ENCODE peak calls at places on chromosomes 16 and 17, in seven cellular contexts. One of them, this sample, is unnamed.

GRCh38 chr16:57617604-57618111 is 10.8 kb upstream of the ADGRG1 start:
- DNase-seq in AG04450: no peak
- DNase-seq in NCI-H2029 treated with DMSO at 0.1 percent for 48 hours: no peak
- DNase-seq in activated CD4-positive, alpha-beta T cell treated with anti-CD3 and anti-CD28 coated beads, Interleukin-2, amount 10 ng/mL, durations not matched to agents 7 days and 5 days: no peak
- DNase-seq in NCI-H1436: no peak
- DNase-seq in activated T-helper 1 cell treated with anti-CD3 and anti-CD28 coated beads, Interleukin-2, amount 50 U/mL, for 16 hours: no peak
- DNase-seq in hepatic stellate cell: no peak
- DNase-seq in this sample: no peak

GRCh38 chr17:6413073-6413472 is 21.8 kb downstream of the AIPL1 start:
- DNase-seq in AG04450: no peak
- DNase-seq in NCI-H2029 treated with DMSO at 0.1 percent for 48 hours: peak
- DNase-seq in activated CD4-positive, alpha-beta T cell treated with anti-CD3 and anti-CD28 coated beads, Interleukin-2, amount 10 ng/mL, durations not matched to agents 7 days and 5 days: no peak
- DNase-seq in NCI-H1436: peak
- DNase-seq in activated T-helper 1 cell treated with anti-CD3 and anti-CD28 coated beads, Interleukin-2, amount 50 U/mL, for 16 hours: no peak
- DNase-seq in hepatic stellate cell: peak
- DNase-seq in this sample: no peak

GRCh38 chr16:68100504-68100903 is 15.3 kb downstream of the NFATC3 start:
- DNase-seq in AG04450: no peak
- DNase-seq in NCI-H2029 treated with DMSO at 0.1 percent for 48 hours: no peak
- DNase-seq in activated CD4-positive, alpha-beta T cell treated with anti-CD3 and anti-CD28 coated beads, Interleukin-2, amount 10 ng/mL, durations not matched to agents 7 days and 5 days: no peak
- DNase-seq in NCI-H1436: no peak
- DNase-seq in activated T-helper 1 cell treated with anti-CD3 and anti-CD28 coated beads, Interleukin-2, amount 50 U/mL, for 16 hours: no peak
- DNase-seq in hepatic stellate cell: no peak
- DNase-seq in this sample: no peak

GRCh38 chr17:61966201-61966600 is 38.4 kb upstream of the INTS2 start:
- DNase-seq in AG04450: no peak
- DNase-seq in NCI-H2029 treated with DMSO at 0.1 percent for 48 hours: no peak
- DNase-seq in activated CD4-positive, alpha-beta T cell treated with anti-CD3 and anti-CD28 coated beads, Interleukin-2, amount 10 ng/mL, durations not matched to agents 7 days and 5 days: no peak
- DNase-seq in NCI-H1436: no peak
- DNase-seq in activated T-helper 1 cell treated with anti-CD3 and anti-CD28 coated beads, Interleukin-2, amount 50 U/mL, for 16 hours: no peak
- DNase-seq in hepatic stellate cell: no peak
- DNase-seq in this sample: no peak

GRCh38 chr16:89426736-89427525 is 63.4 kb downstream of the ANKRD11 start:
- DNase-seq in AG04450: no peak
- DNase-seq in NCI-H2029 treated with DMSO at 0.1 percent for 48 hours: no peak
- DNase-seq in activated CD4-positive, alpha-beta T cell treated with anti-CD3 and anti-CD28 coated beads, Interleukin-2, amount 10 ng/mL, durations not matched to agents 7 days and 5 days: no peak
- DNase-seq in NCI-H1436: no peak
- DNase-seq in activated T-helper 1 cell treated with anti-CD3 and anti-CD28 coated beads, Interleukin-2, amount 50 U/mL, for 16 hours: no peak
- DNase-seq in hepatic stellate cell: no peak
- DNase-seq in this sample: no peak

GRCh38 chr17:81128774-81129173 is 36.5 kb upstream of the PVALEF start:
- DNase-seq in AG04450: no peak
- DNase-seq in NCI-H2029 treated with DMSO at 0.1 percent for 48 hours: no peak
- DNase-seq in activated CD4-positive, alpha-beta T cell treated with anti-CD3 and anti-CD28 coated beads, Interleukin-2, amount 10 ng/mL, durations not matched to agents 7 days and 5 days: no peak
- DNase-seq in NCI-H1436: no peak
- DNase-seq in activated T-helper 1 cell treated with anti-CD3 and anti-CD28 coated beads, Interleukin-2, amount 50 U/mL, for 16 hours: no peak
- DNase-seq in hepatic stellate cell: no peak
- DNase-seq in this sample: no peak

GRCh38 chr16:17836868-17837602 is 366.3 kb upstream of the XYLT1 start:
- DNase-seq in AG04450: peak
- DNase-seq in NCI-H2029 treated with DMSO at 0.1 percent for 48 hours: no peak
- DNase-seq in activated CD4-positive, alpha-beta T cell treated with anti-CD3 and anti-CD28 coated beads, Interleukin-2, amount 10 ng/mL, durations not matched to agents 7 days and 5 days: no peak
- DNase-seq in NCI-H1436: no peak
- DNase-seq in activated T-helper 1 cell treated with anti-CD3 and anti-CD28 coated beads, Interleukin-2, amount 50 U/mL, for 16 hours: no peak
- DNase-seq in hepatic stellate cell: no peak
- DNase-seq in this sample: no peak

GRCh38 chr16:59905628-59906027 is 1171.5 kb upstream of the GOT2 start:
- DNase-seq in AG04450: no peak
- DNase-seq in NCI-H2029 treated with DMSO at 0.1 percent for 48 hours: no peak
- DNase-seq in activated CD4-positive, alpha-beta T cell treated with anti-CD3 and anti-CD28 coated beads, Interleukin-2, amount 10 ng/mL, durations not matched to agents 7 days and 5 days: no peak
- DNase-seq in NCI-H1436: no peak
- DNase-seq in activated T-helper 1 cell treated with anti-CD3 and anti-CD28 coated beads, Interleukin-2, amount 50 U/mL, for 16 hours: no peak
- DNase-seq in hepatic stellate cell: no peak
- DNase-seq in this sample: no peak

GRCh38 chr17:81647640-81648012 is 8.7 kb downstream of the PDE6G start:
- DNase-seq in AG04450: no peak
- DNase-seq in NCI-H2029 treated with DMSO at 0.1 percent for 48 hours: no peak
- DNase-seq in activated CD4-positive, alpha-beta T cell treated with anti-CD3 and anti-CD28 coated beads, Interleukin-2, amount 10 ng/mL, durations not matched to agents 7 days and 5 days: no peak
- DNase-seq in NCI-H1436: no peak
- DNase-seq in activated T-helper 1 cell treated with anti-CD3 and anti-CD28 coated beads, Interleukin-2, amount 50 U/mL, for 16 hours: no peak
- DNase-seq in hepatic stellate cell: no peak
- DNase-seq in this sample: no peak

GRCh38 chr16:89452241-89452640 is 38.1 kb downstream of the ANKRD11 start:
- DNase-seq in AG04450: no peak
- DNase-seq in NCI-H2029 treated with DMSO at 0.1 percent for 48 hours: no peak
- DNase-seq in activated CD4-positive, alpha-beta T cell treated with anti-CD3 and anti-CD28 coated beads, Interleukin-2, amount 10 ng/mL, durations not matched to agents 7 days and 5 days: no peak
- DNase-seq in NCI-H1436: no peak
- DNase-seq in activated T-helper 1 cell treated with anti-CD3 and anti-CD28 coated beads, Interleukin-2, amount 50 U/mL, for 16 hours: no peak
- DNase-seq in hepatic stellate cell: no peak
- DNase-seq in this sample: no peak

GRCh38 chr16:86572041-86572521 is 5.5 kb downstream of the FOXC2 start:
- DNase-seq in AG04450: no peak
- DNase-seq in NCI-H2029 treated with DMSO at 0.1 percent for 48 hours: no peak
- DNase-seq in activated CD4-positive, alpha-beta T cell treated with anti-CD3 and anti-CD28 coated beads, Interleukin-2, amount 10 ng/mL, durations not matched to agents 7 days and 5 days: no peak
- DNase-seq in NCI-H1436: no peak
- DNase-seq in activated T-helper 1 cell treated with anti-CD3 and anti-CD28 coated beads, Interleukin-2, amount 50 U/mL, for 16 hours: no peak
- DNase-seq in hepatic stellate cell: no peak
- DNase-seq in this sample: no peak

GRCh38 chr16:49644143-49644460 is 211.8 kb downstream of the ZNF423 start:
- DNase-seq in AG04450: no peak
- DNase-seq in NCI-H2029 treated with DMSO at 0.1 percent for 48 hours: no peak
- DNase-seq in activated CD4-positive, alpha-beta T cell treated with anti-CD3 and anti-CD28 coated beads, Interleukin-2, amount 10 ng/mL, durations not matched to agents 7 days and 5 days: no peak
- DNase-seq in NCI-H1436: no peak
- DNase-seq in activated T-helper 1 cell treated with anti-CD3 and anti-CD28 coated beads, Interleukin-2, amount 50 U/mL, for 16 hours: no peak
- DNase-seq in hepatic stellate cell: peak
- DNase-seq in this sample: no peak

GRCh38 chr16:349211-349610 is 3.3 kb downstream of the AXIN1 start:
- DNase-seq in AG04450: no peak
- DNase-seq in NCI-H2029 treated with DMSO at 0.1 percent for 48 hours: no peak
- DNase-seq in activated CD4-positive, alpha-beta T cell treated with anti-CD3 and anti-CD28 coated beads, Interleukin-2, amount 10 ng/mL, durations not matched to agents 7 days and 5 days: no peak
- DNase-seq in NCI-H1436: no peak
- DNase-seq in activated T-helper 1 cell treated with anti-CD3 and anti-CD28 coated beads, Interleukin-2, amount 50 U/mL, for 16 hours: no peak
- DNase-seq in hepatic stellate cell: no peak
- DNase-seq in this sample: no peak

GRCh38 chr17:39727556-39727955 is 2.8 kb downstream of the MIEN1 start:
- DNase-seq in AG04450: no peak
- DNase-seq in NCI-H2029 treated with DMSO at 0.1 percent for 48 hours: no peak
- DNase-seq in activated CD4-positive, alpha-beta T cell treated with anti-CD3 and anti-CD28 coated beads, Interleukin-2, amount 10 ng/mL, durations not matched to agents 7 days and 5 days: no peak
- DNase-seq in NCI-H1436: no peak
- DNase-seq in activated T-helper 1 cell treated with anti-CD3 and anti-CD28 coated beads, Interleukin-2, amount 50 U/mL, for 16 hours: no peak
- DNase-seq in hepatic stellate cell: no peak
- DNase-seq in this sample: no peak

GRCh38 chr16:18983565-18984424 is at the start of gene TMC7:
- DNase-seq in AG04450: peak
- DNase-seq in NCI-H2029 treated with DMSO at 0.1 percent for 48 hours: peak
- DNase-seq in activated CD4-positive, alpha-beta T cell treated with anti-CD3 and anti-CD28 coated beads, Interleukin-2, amount 10 ng/mL, durations not matched to agents 7 days and 5 days: peak
- DNase-seq in NCI-H1436: peak
- DNase-seq in activated T-helper 1 cell treated with anti-CD3 and anti-CD28 coated beads, Interleukin-2, amount 50 U/mL, for 16 hours: no peak
- DNase-seq in hepatic stellate cell: peak
- DNase-seq in this sample: peak

GRCh38 chr16:67082891-67083290 is 26.9 kb upstream of the PHAF1 start:
- DNase-seq in AG04450: no peak
- DNase-seq in NCI-H2029 treated with DMSO at 0.1 percent for 48 hours: no peak
- DNase-seq in activated CD4-positive, alpha-beta T cell treated with anti-CD3 and anti-CD28 coated beads, Interleukin-2, amount 10 ng/mL, durations not matched to agents 7 days and 5 days: no peak
- DNase-seq in NCI-H1436: no peak
- DNase-seq in activated T-helper 1 cell treated with anti-CD3 and anti-CD28 coated beads, Interleukin-2, amount 50 U/mL, for 16 hours: no peak
- DNase-seq in hepatic stellate cell: no peak
- DNase-seq in this sample: no peak

GRCh38 chr16:88500255-88500661 is 47.2 kb downstream of the ZFPM1 start:
- DNase-seq in AG04450: no peak
- DNase-seq in NCI-H2029 treated with DMSO at 0.1 percent for 48 hours: no peak
- DNase-seq in activated CD4-positive, alpha-beta T cell treated with anti-CD3 and anti-CD28 coated beads, Interleukin-2, amount 10 ng/mL, durations not matched to agents 7 days and 5 days: no peak
- DNase-seq in NCI-H1436: no peak
- DNase-seq in activated T-helper 1 cell treated with anti-CD3 and anti-CD28 coated beads, Interleukin-2, amount 50 U/mL, for 16 hours: no peak
- DNase-seq in hepatic stellate cell: no peak
- DNase-seq in this sample: no peak

GRCh38 chr17:9902116-9902515 is 3.0 kb downstream of the RCVRN start:
- DNase-seq in AG04450: no peak
- DNase-seq in NCI-H2029 treated with DMSO at 0.1 percent for 48 hours: no peak
- DNase-seq in activated CD4-positive, alpha-beta T cell treated with anti-CD3 and anti-CD28 coated beads, Interleukin-2, amount 10 ng/mL, durations not matched to agents 7 days and 5 days: no peak
- DNase-seq in NCI-H1436: no peak
- DNase-seq in activated T-helper 1 cell treated with anti-CD3 and anti-CD28 coated beads, Interleukin-2, amount 50 U/mL, for 16 hours: no peak
- DNase-seq in hepatic stellate cell: no peak
- DNase-seq in this sample: no peak

GRCh38 chr17:41968676-41969075 is 2.1 kb downstream of the CNP start:
- DNase-seq in AG04450: no peak
- DNase-seq in NCI-H2029 treated with DMSO at 0.1 percent for 48 hours: no peak
- DNase-seq in activated CD4-positive, alpha-beta T cell treated with anti-CD3 and anti-CD28 coated beads, Interleukin-2, amount 10 ng/mL, durations not matched to agents 7 days and 5 days: no peak
- DNase-seq in NCI-H1436: no peak
- DNase-seq in activated T-helper 1 cell treated with anti-CD3 and anti-CD28 coated beads, Interleukin-2, amount 50 U/mL, for 16 hours: no peak
- DNase-seq in hepatic stellate cell: no peak
- DNase-seq in this sample: no peak

GRCh38 chr17:47225436-47225858 is 16.3 kb downstream of the MYL4 start:
- DNase-seq in AG04450: peak
- DNase-seq in NCI-H2029 treated with DMSO at 0.1 percent for 48 hours: no peak
- DNase-seq in activated CD4-positive, alpha-beta T cell treated with anti-CD3 and anti-CD28 coated beads, Interleukin-2, amount 10 ng/mL, durations not matched to agents 7 days and 5 days: no peak
- DNase-seq in NCI-H1436: no peak
- DNase-seq in activated T-helper 1 cell treated with anti-CD3 and anti-CD28 coated beads, Interleukin-2, amount 50 U/mL, for 16 hours: no peak
- DNase-seq in hepatic stellate cell: peak
- DNase-seq in this sample: peak

GRCh38 chr16:72986011-72986410 is 61.9 kb downstream of the ZFHX3 start:
- DNase-seq in AG04450: no peak
- DNase-seq in NCI-H2029 treated with DMSO at 0.1 percent for 48 hours: no peak
- DNase-seq in activated CD4-positive, alpha-beta T cell treated with anti-CD3 and anti-CD28 coated beads, Interleukin-2, amount 10 ng/mL, durations not matched to agents 7 days and 5 days: no peak
- DNase-seq in NCI-H1436: no peak
- DNase-seq in activated T-helper 1 cell treated with anti-CD3 and anti-CD28 coated beads, Interleukin-2, amount 50 U/mL, for 16 hours: no peak
- DNase-seq in hepatic stellate cell: no peak
- DNase-seq in this sample: peak

GRCh38 chr16:50202926-50203624 is 50.0 kb downstream of the TENT4B start:
- DNase-seq in AG04450: no peak
- DNase-seq in NCI-H2029 treated with DMSO at 0.1 percent for 48 hours: no peak
- DNase-seq in activated CD4-positive, alpha-beta T cell treated with anti-CD3 and anti-CD28 coated beads, Interleukin-2, amount 10 ng/mL, durations not matched to agents 7 days and 5 days: no peak
- DNase-seq in NCI-H1436: no peak
- DNase-seq in activated T-helper 1 cell treated with anti-CD3 and anti-CD28 coated beads, Interleukin-2, amount 50 U/mL, for 16 hours: no peak
- DNase-seq in hepatic stellate cell: peak
- DNase-seq in this sample: no peak

GRCh38 chr16:2341456-2342447 is 1.2 kb upstream of the ABCA3 start:
- DNase-seq in AG04450: no peak
- DNase-seq in NCI-H2029 treated with DMSO at 0.1 percent for 48 hours: no peak
- DNase-seq in activated CD4-positive, alpha-beta T cell treated with anti-CD3 and anti-CD28 coated beads, Interleukin-2, amount 10 ng/mL, durations not matched to agents 7 days and 5 days: no peak
- DNase-seq in NCI-H1436: no peak
- DNase-seq in activated T-helper 1 cell treated with anti-CD3 and anti-CD28 coated beads, Interleukin-2, amount 50 U/mL, for 16 hours: no peak
- DNase-seq in hepatic stellate cell: no peak
- DNase-seq in this sample: no peak

GRCh38 chr17:83185023-83186002 is 105.9 kb downstream of the METRNL start:
- DNase-seq in AG04450: no peak
- DNase-seq in NCI-H2029 treated with DMSO at 0.1 percent for 48 hours: no peak
- DNase-seq in activated CD4-positive, alpha-beta T cell treated with anti-CD3 and anti-CD28 coated beads, Interleukin-2, amount 10 ng/mL, durations not matched to agents 7 days and 5 days: peak
- DNase-seq in NCI-H1436: no peak
- DNase-seq in activated T-helper 1 cell treated with anti-CD3 and anti-CD28 coated beads, Interleukin-2, amount 50 U/mL, for 16 hours: peak
- DNase-seq in hepatic stellate cell: no peak
- DNase-seq in this sample: peak

GRCh38 chr17:12107905-12108304 is 87.2 kb downstream of the MAP2K4 start:
- DNase-seq in AG04450: no peak
- DNase-seq in NCI-H2029 treated with DMSO at 0.1 percent for 48 hours: no peak
- DNase-seq in activated CD4-positive, alpha-beta T cell treated with anti-CD3 and anti-CD28 coated beads, Interleukin-2, amount 10 ng/mL, durations not matched to agents 7 days and 5 days: no peak
- DNase-seq in NCI-H1436: no peak
- DNase-seq in activated T-helper 1 cell treated with anti-CD3 and anti-CD28 coated beads, Interleukin-2, amount 50 U/mL, for 16 hours: no peak
- DNase-seq in hepatic stellate cell: no peak
- DNase-seq in this sample: no peak

GRCh38 chr17:19753049-19753444 is 4.9 kb upstream of the ALDH3A1 start:
- DNase-seq in AG04450: no peak
- DNase-seq in NCI-H2029 treated with DMSO at 0.1 percent for 48 hours: no peak
- DNase-seq in activated CD4-positive, alpha-beta T cell treated with anti-CD3 and anti-CD28 coated beads, Interleukin-2, amount 10 ng/mL, durations not matched to agents 7 days and 5 days: no peak
- DNase-seq in NCI-H1436: no peak
- DNase-seq in activated T-helper 1 cell treated with anti-CD3 and anti-CD28 coated beads, Interleukin-2, amount 50 U/mL, for 16 hours: no peak
- DNase-seq in hepatic stellate cell: no peak
- DNase-seq in this sample: peak

GRCh38 chr16:81610144-81610842 is 165.7 kb downstream of the CMIP start:
- DNase-seq in AG04450: no peak
- DNase-seq in NCI-H2029 treated with DMSO at 0.1 percent for 48 hours: no peak
- DNase-seq in activated CD4-positive, alpha-beta T cell treated with anti-CD3 and anti-CD28 coated beads, Interleukin-2, amount 10 ng/mL, durations not matched to agents 7 days and 5 days: no peak
- DNase-seq in NCI-H1436: no peak
- DNase-seq in activated T-helper 1 cell treated with anti-CD3 and anti-CD28 coated beads, Interleukin-2, amount 50 U/mL, for 16 hours: no peak
- DNase-seq in hepatic stellate cell: peak
- DNase-seq in this sample: peak

GRCh38 chr17:39704821-39705551 is 5.1 kb downstream of the ERBB2 start:
- DNase-seq in AG04450: no peak
- DNase-seq in NCI-H2029 treated with DMSO at 0.1 percent for 48 hours: no peak
- DNase-seq in activated CD4-positive, alpha-beta T cell treated with anti-CD3 and anti-CD28 coated beads, Interleukin-2, amount 10 ng/mL, durations not matched to agents 7 days and 5 days: no peak
- DNase-seq in NCI-H1436: no peak
- DNase-seq in activated T-helper 1 cell treated with anti-CD3 and anti-CD28 coated beads, Interleukin-2, amount 50 U/mL, for 16 hours: no peak
- DNase-seq in hepatic stellate cell: peak
- DNase-seq in this sample: peak

GRCh38 chr17:79104898-79105600 is 30.4 kb downstream of the ENGASE start:
- DNase-seq in AG04450: no peak
- DNase-seq in NCI-H2029 treated with DMSO at 0.1 percent for 48 hours: no peak
- DNase-seq in activated CD4-positive, alpha-beta T cell treated with anti-CD3 and anti-CD28 coated beads, Interleukin-2, amount 10 ng/mL, durations not matched to agents 7 days and 5 days: no peak
- DNase-seq in NCI-H1436: no peak
- DNase-seq in activated T-helper 1 cell treated with anti-CD3 and anti-CD28 coated beads, Interleukin-2, amount 50 U/mL, for 16 hours: no peak
- DNase-seq in hepatic stellate cell: no peak
- DNase-seq in this sample: no peak

GRCh38 chr16:57639172-57639571 is 10.7 kb downstream of the ADGRG1 start:
- DNase-seq in AG04450: no peak
- DNase-seq in NCI-H2029 treated with DMSO at 0.1 percent for 48 hours: no peak
- DNase-seq in activated CD4-positive, alpha-beta T cell treated with anti-CD3 and anti-CD28 coated beads, Interleukin-2, amount 10 ng/mL, durations not matched to agents 7 days and 5 days: no peak
- DNase-seq in NCI-H1436: peak
- DNase-seq in activated T-helper 1 cell treated with anti-CD3 and anti-CD28 coated beads, Interleukin-2, amount 50 U/mL, for 16 hours: no peak
- DNase-seq in hepatic stellate cell: no peak
- DNase-seq in this sample: no peak

GRCh38 chr16:11248133-11248532 is 7.9 kb downstream of the SOCS1 start:
- DNase-seq in AG04450: no peak
- DNase-seq in NCI-H2029 treated with DMSO at 0.1 percent for 48 hours: no peak
- DNase-seq in activated CD4-positive, alpha-beta T cell treated with anti-CD3 and anti-CD28 coated beads, Interleukin-2, amount 10 ng/mL, durations not matched to agents 7 days and 5 days: no peak
- DNase-seq in NCI-H1436: no peak
- DNase-seq in activated T-helper 1 cell treated with anti-CD3 and anti-CD28 coated beads, Interleukin-2, amount 50 U/mL, for 16 hours: no peak
- DNase-seq in hepatic stellate cell: no peak
- DNase-seq in this sample: no peak

GRCh38 chr16:72474511-72475123 is 302.7 kb upstream of the PMFBP1 start:
- DNase-seq in AG04450: peak
- DNase-seq in NCI-H2029 treated with DMSO at 0.1 percent for 48 hours: no peak
- DNase-seq in activated CD4-positive, alpha-beta T cell treated with anti-CD3 and anti-CD28 coated beads, Interleukin-2, amount 10 ng/mL, durations not matched to agents 7 days and 5 days: no peak
- DNase-seq in NCI-H1436: peak
- DNase-seq in activated T-helper 1 cell treated with anti-CD3 and anti-CD28 coated beads, Interleukin-2, amount 50 U/mL, for 16 hours: no peak
- DNase-seq in hepatic stellate cell: peak
- DNase-seq in this sample: no peak

GRCh38 chr16:86018487-86018886 is 119.5 kb downstream of the IRF8 start:
- DNase-seq in AG04450: no peak
- DNase-seq in NCI-H2029 treated with DMSO at 0.1 percent for 48 hours: no peak
- DNase-seq in activated CD4-positive, alpha-beta T cell treated with anti-CD3 and anti-CD28 coated beads, Interleukin-2, amount 10 ng/mL, durations not matched to agents 7 days and 5 days: no peak
- DNase-seq in NCI-H1436: no peak
- DNase-seq in activated T-helper 1 cell treated with anti-CD3 and anti-CD28 coated beads, Interleukin-2, amount 50 U/mL, for 16 hours: no peak
- DNase-seq in hepatic stellate cell: peak
- DNase-seq in this sample: peak